ENCODE peak calls at places on chromosomes 13 and 19, in nine cellular contexts. One of them, this sample, is unnamed.

GRCh38 chr13:35984776-35985453 is 146.3 kb downstream of the DCLK1 start:
- DNase-seq in lower leg skin: no peak
- DNase-seq in OCI-LY7: no peak
- DNase-seq in choroid plexus epithelial cell: no peak
- DNase-seq in endodermal cell: peak
- DNase-seq in thoracic aorta: no peak
- DNase-seq in RWPE1: no peak
- DNase-seq in CD4-positive, alpha-beta T cell: no peak
- DNase-seq in foreskin fibroblast: no peak
- DNase-seq in this sample: no peak

GRCh38 chr19:56947206-56947605 is 106.7 kb upstream of the PEG3 start:
- DNase-seq in RWPE1: no peak
- DNase-seq in thoracic aorta: no peak
- DNase-seq in foreskin fibroblast: no peak
- DNase-seq in OCI-LY7: no peak
- DNase-seq in CD4-positive, alpha-beta T cell: no peak
- DNase-seq in lower leg skin: no peak
- DNase-seq in choroid plexus epithelial cell: no peak
- DNase-seq in endodermal cell: no peak
- DNase-seq in this sample: no peak

GRCh38 chr13:36014763-36015162 is 116.4 kb downstream of the DCLK1 start:
- DNase-seq in lower leg skin: no peak
- DNase-seq in choroid plexus epithelial cell: no peak
- DNase-seq in RWPE1: no peak
- DNase-seq in CD4-positive, alpha-beta T cell: no peak
- DNase-seq in thoracic aorta: no peak
- DNase-seq in OCI-LY7: no peak
- DNase-seq in endodermal cell: no peak
- DNase-seq in foreskin fibroblast: no peak
- DNase-seq in this sample: no peak

GRCh38 chr13:40169476-40169875 is 497.0 kb downstream of the FOXO1 start:
- DNase-seq in choroid plexus epithelial cell: no peak
- DNase-seq in CD4-positive, alpha-beta T cell: no peak
- DNase-seq in OCI-LY7: no peak
- DNase-seq in RWPE1: no peak
- DNase-seq in foreskin fibroblast: peak
- DNase-seq in endodermal cell: no peak
- DNase-seq in lower leg skin: no peak
- DNase-seq in thoracic aorta: no peak
- DNase-seq in this sample: no peak

GRCh38 chr13:39503048-39503447 is 99.9 kb downstream of the LHFPL6 start:
- DNase-seq in choroid plexus epithelial cell: no peak
- DNase-seq in thoracic aorta: no peak
- DNase-seq in endodermal cell: no peak
- DNase-seq in foreskin fibroblast: no peak
- DNase-seq in CD4-positive, alpha-beta T cell: no peak
- DNase-seq in OCI-LY7: no peak
- DNase-seq in lower leg skin: no peak
- DNase-seq in RWPE1: no peak
- DNase-seq in this sample: no peak

GRCh38 chr19:18716857-18717256 is 33.4 kb downstream of the CRTC1 start:
- DNase-seq in foreskin fibroblast: no peak
- DNase-seq in endodermal cell: no peak
- DNase-seq in lower leg skin: no peak
- DNase-seq in CD4-positive, alpha-beta T cell: no peak
- DNase-seq in choroid plexus epithelial cell: no peak
- DNase-seq in OCI-LY7: no peak
- DNase-seq in RWPE1: no peak
- DNase-seq in thoracic aorta: no peak
- DNase-seq in this sample: no peak

GRCh38 chr13:50909605-50910482 is at the start of gene RNASEH2B:
- DNase-seq in endodermal cell: peak
- DNase-seq in OCI-LY7: peak
- DNase-seq in lower leg skin: peak
- DNase-seq in foreskin fibroblast: peak
- DNase-seq in thoracic aorta: peak
- DNase-seq in RWPE1: peak
- DNase-seq in CD4-positive, alpha-beta T cell: peak
- DNase-seq in choroid plexus epithelial cell: peak
- DNase-seq in this sample: peak

GRCh38 chr13:21399741-21400140 is 59.4 kb downstream of the ZDHHC20 start:
- DNase-seq in CD4-positive, alpha-beta T cell: no peak
- DNase-seq in choroid plexus epithelial cell: peak
- DNase-seq in foreskin fibroblast: peak
- DNase-seq in RWPE1: no peak
- DNase-seq in endodermal cell: no peak
- DNase-seq in OCI-LY7: no peak
- DNase-seq in thoracic aorta: no peak
- DNase-seq in lower leg skin: no peak
- DNase-seq in this sample: peak

GRCh38 chr19:4215807-4216206 is 13.5 kb upstream of the EBI3 start:
- DNase-seq in thoracic aorta: no peak
- DNase-seq in CD4-positive, alpha-beta T cell: no peak
- DNase-seq in choroid plexus epithelial cell: no peak
- DNase-seq in OCI-LY7: no peak
- DNase-seq in lower leg skin: no peak
- DNase-seq in foreskin fibroblast: no peak
- DNase-seq in RWPE1: no peak
- DNase-seq in endodermal cell: no peak
- DNase-seq in this sample: no peak

GRCh38 chr19:4220188-4220587 is 9.1 kb upstream of the EBI3 start:
- DNase-seq in thoracic aorta: no peak
- DNase-seq in lower leg skin: no peak
- DNase-seq in foreskin fibroblast: no peak
- DNase-seq in CD4-positive, alpha-beta T cell: no peak
- DNase-seq in choroid plexus epithelial cell: no peak
- DNase-seq in OCI-LY7: no peak
- DNase-seq in RWPE1: no peak
- DNase-seq in endodermal cell: no peak
- DNase-seq in this sample: no peak

GRCh38 chr19:4213116-4213515 is 16.2 kb upstream of the EBI3 start:
- DNase-seq in foreskin fibroblast: no peak
- DNase-seq in CD4-positive, alpha-beta T cell: no peak
- DNase-seq in RWPE1: no peak
- DNase-seq in endodermal cell: no peak
- DNase-seq in OCI-LY7: no peak
- DNase-seq in choroid plexus epithelial cell: no peak
- DNase-seq in thoracic aorta: no peak
- DNase-seq in lower leg skin: no peak
- DNase-seq in this sample: no peak

GRCh38 chr19:4216832-4217231 is 12.5 kb upstream of the EBI3 start:
- DNase-seq in OCI-LY7: no peak
- DNase-seq in thoracic aorta: no peak
- DNase-seq in choroid plexus epithelial cell: no peak
- DNase-seq in endodermal cell: no peak
- DNase-seq in CD4-positive, alpha-beta T cell: no peak
- DNase-seq in foreskin fibroblast: no peak
- DNase-seq in RWPE1: no peak
- DNase-seq in lower leg skin: no peak
- DNase-seq in this sample: no peak

GRCh38 chr19:4217429-4218264 is 11.7 kb upstream of the EBI3 start:
- DNase-seq in endodermal cell: no peak
- DNase-seq in lower leg skin: no peak
- DNase-seq in foreskin fibroblast: no peak
- DNase-seq in CD4-positive, alpha-beta T cell: no peak
- DNase-seq in RWPE1: no peak
- DNase-seq in thoracic aorta: no peak
- DNase-seq in OCI-LY7: no peak
- DNase-seq in choroid plexus epithelial cell: no peak
- DNase-seq in this sample: no peak
- TF ChIP-seq CTCF in endodermal cell: no peak
- TF ChIP-seq CTCF in lower leg skin: no peak
- TF ChIP-seq CTCF in foreskin fibroblast: no peak
- TF ChIP-seq CTCF in CD4-positive, alpha-beta T cell: no peak
- TF ChIP-seq CTCF in RWPE1: no peak
- TF ChIP-seq CTCF in thoracic aorta: no peak
- TF ChIP-seq CTCF in OCI-LY7: no peak
- TF ChIP-seq CTCF in choroid plexus epithelial cell: no peak
- TF ChIP-seq CTCF in this sample: no peak

GRCh38 chr13:51999525-51999924 is 11.7 kb downstream of the ATP7B start:
- DNase-seq in CD4-positive, alpha-beta T cell: no peak
- DNase-seq in thoracic aorta: no peak
- DNase-seq in foreskin fibroblast: no peak
- DNase-seq in endodermal cell: peak
- DNase-seq in choroid plexus epithelial cell: no peak
- DNase-seq in RWPE1: no peak
- DNase-seq in lower leg skin: no peak
- DNase-seq in OCI-LY7: no peak
- DNase-seq in this sample: no peak

GRCh38 chr13:51998723-51999471 is 12.4 kb downstream of the ATP7B start:
- DNase-seq in foreskin fibroblast: no peak
- DNase-seq in CD4-positive, alpha-beta T cell: no peak
- DNase-seq in endodermal cell: peak
- DNase-seq in choroid plexus epithelial cell: no peak
- DNase-seq in lower leg skin: no peak
- DNase-seq in RWPE1: no peak
- DNase-seq in thoracic aorta: no peak
- DNase-seq in OCI-LY7: no peak
- DNase-seq in this sample: no peak

GRCh38 chr13:52002361-52002760 is 8.9 kb downstream of the ATP7B start:
- DNase-seq in choroid plexus epithelial cell: no peak
- DNase-seq in endodermal cell: peak
- DNase-seq in RWPE1: no peak
- DNase-seq in OCI-LY7: no peak
- DNase-seq in CD4-positive, alpha-beta T cell: no peak
- DNase-seq in foreskin fibroblast: no peak
- DNase-seq in thoracic aorta: no peak
- DNase-seq in lower leg skin: no peak
- DNase-seq in this sample: no peak

GRCh38 chr13:52003551-52003950 is 7.7 kb downstream of the ATP7B start:
- DNase-seq in endodermal cell: peak
- DNase-seq in lower leg skin: no peak
- DNase-seq in OCI-LY7: no peak
- DNase-seq in CD4-positive, alpha-beta T cell: no peak
- DNase-seq in foreskin fibroblast: no peak
- DNase-seq in choroid plexus epithelial cell: no peak
- DNase-seq in RWPE1: no peak
- DNase-seq in thoracic aorta: no peak
- DNase-seq in this sample: no peak

GRCh38 chr13:52001120-52001731 is 10.0 kb downstream of the ATP7B start:
- DNase-seq in endodermal cell: peak
- DNase-seq in lower leg skin: no peak
- DNase-seq in CD4-positive, alpha-beta T cell: no peak
- DNase-seq in RWPE1: peak
- DNase-seq in choroid plexus epithelial cell: peak
- DNase-seq in OCI-LY7: peak
- DNase-seq in foreskin fibroblast: peak
- DNase-seq in thoracic aorta: no peak
- DNase-seq in this sample: peak
- TF ChIP-seq CTCF in endodermal cell: peak
- TF ChIP-seq CTCF in lower leg skin: peak
- TF ChIP-seq CTCF in CD4-positive, alpha-beta T cell: peak
- TF ChIP-seq CTCF in RWPE1: peak
- TF ChIP-seq CTCF in choroid plexus epithelial cell: peak
- TF ChIP-seq CTCF in OCI-LY7: peak
- TF ChIP-seq CTCF in foreskin fibroblast: peak
- TF ChIP-seq CTCF in thoracic aorta: peak
- TF ChIP-seq CTCF in this sample: peak

GRCh38 chr13:78658630-78659449 is at the start of gene OBI1:
- DNase-seq in choroid plexus epithelial cell: peak
- DNase-seq in foreskin fibroblast: peak
- DNase-seq in RWPE1: peak
- DNase-seq in thoracic aorta: peak
- DNase-seq in CD4-positive, alpha-beta T cell: peak
- DNase-seq in OCI-LY7: peak
- DNase-seq in endodermal cell: peak
- DNase-seq in lower leg skin: peak
- DNase-seq in this sample: peak
- TF ChIP-seq CTCF in choroid plexus epithelial cell: no peak
- TF ChIP-seq CTCF in foreskin fibroblast: no peak
- TF ChIP-seq CTCF in RWPE1: no peak
- TF ChIP-seq CTCF in thoracic aorta: no peak
- TF ChIP-seq CTCF in CD4-positive, alpha-beta T cell: no peak
- TF ChIP-seq CTCF in OCI-LY7: no peak
- TF ChIP-seq CTCF in endodermal cell: no peak
- TF ChIP-seq CTCF in lower leg skin: no peak
- TF ChIP-seq CTCF in this sample: no peak

GRCh38 chr19:45102481-45102880 is 9.5 kb downstream of the PPP1R37 start:
- DNase-seq in endodermal cell: peak
- DNase-seq in foreskin fibroblast: no peak
- DNase-seq in RWPE1: no peak
- DNase-seq in OCI-LY7: no peak
- DNase-seq in CD4-positive, alpha-beta T cell: no peak
- DNase-seq in thoracic aorta: no peak
- DNase-seq in choroid plexus epithelial cell: no peak
- DNase-seq in lower leg skin: no peak
- DNase-seq in this sample: no peak
- TF ChIP-seq CTCF in endodermal cell: no peak
- TF ChIP-seq CTCF in foreskin fibroblast: no peak
- TF ChIP-seq CTCF in RWPE1: no peak
- TF ChIP-seq CTCF in OCI-LY7: no peak
- TF ChIP-seq CTCF in CD4-positive, alpha-beta T cell: no peak
- TF ChIP-seq CTCF in thoracic aorta: no peak
- TF ChIP-seq CTCF in choroid plexus epithelial cell: no peak
- TF ChIP-seq CTCF in lower leg skin: no peak
- TF ChIP-seq CTCF in this sample: no peak

DNA sequence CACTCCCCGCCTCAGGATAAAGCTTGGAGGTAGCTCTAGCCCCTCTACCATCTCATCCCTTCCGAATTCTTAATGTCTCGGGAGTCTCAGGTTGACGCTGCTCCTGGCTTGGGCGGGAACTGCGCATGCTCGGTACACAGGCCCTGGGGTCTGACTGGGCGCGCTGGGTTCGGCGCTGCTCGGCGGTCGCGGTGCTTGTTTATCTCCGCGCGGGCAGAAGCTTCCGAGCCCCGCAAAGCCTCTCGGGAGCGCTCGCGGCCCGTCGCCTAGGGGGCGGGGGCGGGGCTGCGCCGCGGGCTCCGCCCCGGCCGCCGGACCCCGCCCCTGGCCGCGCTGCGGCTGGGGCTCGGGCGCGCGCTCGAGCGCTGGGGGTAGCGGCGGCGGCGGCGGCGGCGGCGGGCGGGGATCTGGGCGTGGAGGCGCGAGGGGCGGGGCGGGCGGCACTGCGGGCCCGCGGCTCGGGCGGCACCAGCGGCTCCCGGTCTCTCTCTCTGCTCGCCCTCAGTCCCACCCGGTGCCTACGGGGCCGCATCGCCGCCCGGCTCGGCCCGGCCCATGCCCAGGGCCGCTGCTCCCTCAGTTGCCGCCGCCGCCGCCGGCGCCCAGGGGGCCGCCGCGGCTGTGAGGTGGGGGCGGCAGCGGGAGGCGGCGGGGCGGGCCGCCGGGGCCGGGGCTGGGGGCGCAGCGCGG is at the start of gene RAP2A:
- DNase-seq in OCI-LY7: peak
- DNase-seq in RWPE1: peak
- DNase-seq in lower leg skin: peak
- DNase-seq in thoracic aorta: peak
- DNase-seq in foreskin fibroblast: peak
- DNase-seq in choroid plexus epithelial cell: peak
- DNase-seq in endodermal cell: peak
- DNase-seq in CD4-positive, alpha-beta T cell: peak
- DNase-seq in this sample: peak
- TF ChIP-seq CTCF in OCI-LY7: no peak
- TF ChIP-seq CTCF in RWPE1: no peak
- TF ChIP-seq CTCF in lower leg skin: no peak
- TF ChIP-seq CTCF in thoracic aorta: no peak
- TF ChIP-seq CTCF in foreskin fibroblast: no peak
- TF ChIP-seq CTCF in choroid plexus epithelial cell: no peak
- TF ChIP-seq CTCF in endodermal cell: no peak
- TF ChIP-seq CTCF in CD4-positive, alpha-beta T cell: no peak
- TF ChIP-seq CTCF in this sample: no peak